ENCODE peak calls at places on chromosomes 2 and 18, in five cellular contexts. One of them, this sample, is unnamed.

GRCh38 chr2:201470821-201471731 is 19.5 kb downstream of the STRADB start:
- DNase-seq in right atrium auricular region: no peak
- DNase-seq in HFF-Myc: peak; percentile 69
- DNase-seq in body of pancreas: no peak
- DNase-seq in GM23248: peak; percentile 12
- DNase-seq in this sample: no peak

GRCh38 chr2:137964859-137965459 is 686 bp downstream of the HNMT start:
- DNase-seq in right atrium auricular region: no peak
- DNase-seq in HFF-Myc: no peak
- DNase-seq in body of pancreas: no peak
- DNase-seq in GM23248: no peak
- DNase-seq in this sample: no peak

GRCh38 chr2:164792316-164793127 is 49.1 kb downstream of the COBLL1 start:
- DNase-seq in right atrium auricular region: no peak
- DNase-seq in HFF-Myc: no peak
- DNase-seq in body of pancreas: no peak
- DNase-seq in GM23248: peak; percentile 28
- DNase-seq in this sample: no peak

GRCh38 chr2:102283996-102284395 is 27.4 kb upstream of the IL1RL1 start:
- DNase-seq in right atrium auricular region: no peak
- DNase-seq in HFF-Myc: no peak
- DNase-seq in body of pancreas: no peak
- DNase-seq in GM23248: peak; percentile 70
- DNase-seq in this sample: no peak

GRCh38 chr2:166361351-166362153 is 14.2 kb downstream of the SCN9A start:
- DNase-seq in right atrium auricular region: no peak
- DNase-seq in HFF-Myc: no peak
- DNase-seq in body of pancreas: peak; percentile 19
- DNase-seq in GM23248: peak; percentile 60
- DNase-seq in this sample: no peak

GRCh38 chr2:200454839-200455801 is 54.7 kb downstream of the KCTD18 start:
- DNase-seq in right atrium auricular region: no peak
- DNase-seq in HFF-Myc: peak; percentile 14
- DNase-seq in body of pancreas: no peak
- DNase-seq in GM23248: peak; percentile 87
- DNase-seq in this sample: peak; percentile 11

GRCh38 chr2:33051586-33052385 is 105.0 kb downstream of the LTBP1 start:
- DNase-seq in right atrium auricular region: no peak
- DNase-seq in HFF-Myc: peak; percentile 79
- DNase-seq in body of pancreas: no peak
- DNase-seq in GM23248: peak; percentile 95
- DNase-seq in this sample: peak; percentile 42

GRCh38 chr2:170571612-170572011 is 143.5 kb upstream of the SP5 start:
- DNase-seq in right atrium auricular region: no peak
- DNase-seq in HFF-Myc: no peak
- DNase-seq in body of pancreas: no peak
- DNase-seq in GM23248: peak; percentile 2
- DNase-seq in this sample: no peak

GRCh38 chr2:216862628-216863027 is 2.8 kb upstream of the TNP1 start:
- DNase-seq in right atrium auricular region: no peak
- DNase-seq in HFF-Myc: no peak
- DNase-seq in body of pancreas: no peak
- DNase-seq in GM23248: no peak
- DNase-seq in this sample: no peak

GRCh38 chr2:177072069-177072468 is 140.5 kb upstream of the HNRNPA3 start:
- DNase-seq in right atrium auricular region: no peak
- DNase-seq in HFF-Myc: no peak
- DNase-seq in body of pancreas: no peak
- DNase-seq in GM23248: peak; percentile 29
- DNase-seq in this sample: no peak

GRCh38 chr2:98084869-98085238 is 2.1 kb upstream of the VWA3B start:
- DNase-seq in right atrium auricular region: no peak
- DNase-seq in HFF-Myc: no peak
- DNase-seq in body of pancreas: peak; percentile 48
- DNase-seq in GM23248: no peak
- DNase-seq in this sample: no peak

GRCh38 chr2:196160101-196160500 is 11.3 kb downstream of the STK17B start:
- DNase-seq in right atrium auricular region: no peak
- DNase-seq in HFF-Myc: peak; percentile 72
- DNase-seq in body of pancreas: peak; percentile 67
- DNase-seq in GM23248: peak; percentile 88
- DNase-seq in this sample: peak; percentile 28

GRCh38 chr2:31297751-31298150 is 63.8 kb downstream of the EHD3 start:
- DNase-seq in right atrium auricular region: no peak
- DNase-seq in HFF-Myc: no peak
- DNase-seq in body of pancreas: no peak
- DNase-seq in GM23248: peak; percentile 91
- DNase-seq in this sample: no peak

GRCh38 chr2:8659092-8659734 is 22.6 kb upstream of the ID2 start:
- DNase-seq in right atrium auricular region: peak; percentile 68
- DNase-seq in HFF-Myc: no peak
- DNase-seq in body of pancreas: no peak
- DNase-seq in GM23248: no peak
- DNase-seq in this sample: no peak

DNA sequence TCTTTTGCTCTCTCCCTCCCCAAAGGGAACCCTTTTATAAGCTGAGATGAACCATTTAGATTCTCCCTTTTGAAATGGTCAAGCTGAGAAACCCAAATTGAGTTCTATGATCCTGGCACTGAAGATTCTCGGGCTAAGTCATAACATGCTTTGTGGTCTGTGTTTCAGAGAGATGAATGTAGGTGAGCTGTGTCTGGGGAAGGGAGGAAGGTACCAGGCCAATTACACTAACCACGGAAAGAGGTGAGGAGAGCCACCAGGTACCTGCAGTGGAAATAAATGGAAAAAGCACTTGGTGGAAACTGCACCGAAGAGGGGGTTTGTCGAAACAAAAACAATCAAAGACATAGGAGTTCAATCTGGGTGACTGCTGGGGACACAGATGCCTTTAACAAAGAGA is 996 bp upstream of the MRPL44 start:
- DNase-seq in right atrium auricular region: no peak
- DNase-seq in HFF-Myc: no peak
- DNase-seq in body of pancreas: no peak
- DNase-seq in GM23248: no peak
- DNase-seq in this sample: no peak
- H3K4me3 ChIP-seq in right atrium auricular region: peak overlapping the region; percentile 85
- H3K4me3 ChIP-seq in HFF-Myc: no peak overlapping the region
- H3K4me3 ChIP-seq in body of pancreas: no peak overlapping the region
- H3K4me3 ChIP-seq in GM23248: no peak overlapping the region
- H3K4me3 ChIP-seq in this sample: no peak overlapping the region

GRCh38 chr2:6362671-6363450 is 502.8 kb downstream of the CMPK2 start:
- DNase-seq in right atrium auricular region: no peak
- DNase-seq in HFF-Myc: no peak
- DNase-seq in body of pancreas: no peak
- DNase-seq in GM23248: no peak
- DNase-seq in this sample: no peak

GRCh38 chr2:6358542-6358941 is 507.2 kb downstream of the CMPK2 start:
- DNase-seq in right atrium auricular region: no peak
- DNase-seq in HFF-Myc: no peak
- DNase-seq in body of pancreas: no peak
- DNase-seq in GM23248: no peak
- DNase-seq in this sample: no peak

GRCh38 chr2:6359964-6360363 is 505.7 kb downstream of the CMPK2 start:
- DNase-seq in right atrium auricular region: no peak
- DNase-seq in HFF-Myc: no peak
- DNase-seq in body of pancreas: no peak
- DNase-seq in GM23248: no peak
- DNase-seq in this sample: no peak

GRCh38 chr2:6356127-6356761 is 509.5 kb downstream of the CMPK2 start:
- DNase-seq in right atrium auricular region: no peak
- DNase-seq in HFF-Myc: no peak
- DNase-seq in body of pancreas: no peak
- DNase-seq in GM23248: no peak
- DNase-seq in this sample: no peak

GRCh38 chr2:6358985-6359384 is 506.7 kb downstream of the CMPK2 start:
- DNase-seq in right atrium auricular region: no peak
- DNase-seq in HFF-Myc: no peak
- DNase-seq in body of pancreas: no peak
- DNase-seq in GM23248: no peak
- DNase-seq in this sample: no peak
- H3K4me3 ChIP-seq in right atrium auricular region: no peak overlapping the region
- H3K4me3 ChIP-seq in HFF-Myc: no peak overlapping the region
- H3K4me3 ChIP-seq in body of pancreas: no peak overlapping the region
- H3K4me3 ChIP-seq in GM23248: no peak overlapping the region
- H3K4me3 ChIP-seq in this sample: no peak overlapping the region

DNA sequence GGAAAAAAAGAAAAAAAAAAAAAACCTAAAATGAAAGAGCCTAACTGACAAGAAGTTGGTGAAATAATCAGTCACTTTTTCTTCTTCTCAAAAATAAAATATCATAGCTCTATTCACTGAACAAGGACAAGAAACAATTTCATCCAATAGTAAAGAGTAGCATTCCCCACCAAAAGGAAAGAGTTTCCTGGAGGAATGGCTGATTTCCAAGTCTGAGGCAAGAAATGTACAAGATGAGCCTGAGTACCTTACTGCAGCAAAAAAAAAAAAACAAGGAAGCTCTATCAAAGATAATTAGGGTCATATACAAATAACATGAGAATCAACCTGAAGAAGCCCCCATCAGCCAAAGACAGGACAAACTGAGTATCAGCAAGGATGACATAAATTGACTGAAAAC is 11.5 kb downstream of the ROCK1 start:
- DNase-seq in right atrium auricular region: no peak
- DNase-seq in HFF-Myc: no peak
- DNase-seq in body of pancreas: no peak
- DNase-seq in GM23248: peak; percentile 35
- DNase-seq in this sample: no peak
- H3K4me3 ChIP-seq in right atrium auricular region: no peak overlapping the region
- H3K4me3 ChIP-seq in HFF-Myc: no peak overlapping the region
- H3K4me3 ChIP-seq in body of pancreas: no peak overlapping the region
- H3K4me3 ChIP-seq in GM23248: no peak overlapping the region
- H3K4me3 ChIP-seq in this sample: no peak overlapping the region

DNA sequence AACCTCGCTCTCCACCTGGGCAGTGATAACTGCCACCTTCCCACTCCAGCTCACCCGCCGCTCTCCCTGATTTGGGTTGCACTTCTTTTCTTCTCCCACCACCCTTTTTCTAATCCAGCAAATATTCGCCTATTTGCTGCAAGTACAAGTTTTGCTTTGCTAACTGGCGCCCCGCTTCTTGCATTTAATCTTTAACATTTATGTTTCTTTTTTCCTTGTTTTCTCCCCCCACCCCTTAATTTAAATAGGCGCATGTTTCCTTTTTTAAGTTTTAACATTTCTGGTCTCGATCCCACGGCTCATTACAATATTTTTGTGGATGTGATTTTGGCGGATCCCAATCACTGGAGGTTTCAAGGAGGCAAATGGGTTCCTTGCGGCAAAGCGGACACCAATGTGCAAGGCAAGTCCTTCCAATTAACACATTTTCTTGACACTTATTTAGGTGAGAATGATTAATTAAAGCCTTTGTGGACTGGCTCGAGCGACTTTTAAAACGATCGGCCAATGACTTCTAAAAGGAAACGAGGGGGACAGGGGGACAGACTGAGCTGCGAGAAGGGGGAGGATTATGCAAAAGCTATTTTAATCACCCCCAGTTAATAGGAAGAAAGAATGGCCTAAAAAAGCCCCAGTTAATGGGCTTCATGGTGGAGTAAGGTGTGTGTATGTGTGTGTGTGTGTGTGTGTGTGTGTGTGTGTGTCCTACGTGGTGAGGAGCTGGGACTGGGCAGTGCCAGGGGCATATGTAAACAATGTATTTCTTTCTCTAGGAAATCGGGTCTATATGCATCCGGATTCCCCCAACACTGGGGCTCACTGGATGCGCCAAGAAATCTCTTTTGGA is 1.6 kb downstream of the TBR1 start:
- DNase-seq in right atrium auricular region: no peak
- DNase-seq in HFF-Myc: no peak
- DNase-seq in body of pancreas: no peak
- DNase-seq in GM23248: no peak
- DNase-seq in this sample: no peak
- H3K4me3 ChIP-seq in right atrium auricular region: no peak overlapping the region
- H3K4me3 ChIP-seq in HFF-Myc: no peak overlapping the region
- H3K4me3 ChIP-seq in body of pancreas: no peak overlapping the region
- H3K4me3 ChIP-seq in GM23248: no peak overlapping the region
- H3K4me3 ChIP-seq in this sample: no peak overlapping the region

GRCh38 chr2:24330161-24330560 is 30.2 kb downstream of the ITSN2 start:
- DNase-seq in right atrium auricular region: no peak
- DNase-seq in HFF-Myc: no peak
- DNase-seq in body of pancreas: no peak
- DNase-seq in GM23248: no peak
- DNase-seq in this sample: no peak

GRCh38 chr2:24333019-24333540 is 27.3 kb downstream of the ITSN2 start:
- DNase-seq in right atrium auricular region: no peak
- DNase-seq in HFF-Myc: no peak
- DNase-seq in body of pancreas: no peak
- DNase-seq in GM23248: no peak
- DNase-seq in this sample: no peak

GRCh38 chr2:24329700-24330099 is 30.6 kb downstream of the ITSN2 start:
- DNase-seq in right atrium auricular region: no peak
- DNase-seq in HFF-Myc: no peak
- DNase-seq in body of pancreas: no peak
- DNase-seq in GM23248: no peak
- DNase-seq in this sample: no peak

DNA sequence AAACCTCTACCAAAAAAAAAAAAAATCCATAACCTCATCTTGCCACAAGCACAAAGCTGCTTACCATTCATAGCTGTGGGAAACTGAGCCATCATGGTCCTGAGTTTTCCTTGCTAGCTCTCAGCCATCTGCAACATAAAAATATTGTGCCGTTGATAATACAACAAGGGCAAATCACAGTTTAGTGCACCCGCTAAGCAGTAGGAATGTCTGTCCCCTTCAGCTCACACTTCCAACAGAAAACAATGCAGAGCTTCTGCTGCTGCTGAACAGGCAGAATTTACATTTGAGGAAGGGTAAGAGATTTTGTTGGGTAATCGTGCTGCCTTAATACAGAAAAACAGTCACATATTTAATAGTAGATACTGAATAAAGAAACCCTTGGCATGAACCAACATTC is 32.3 kb downstream of the ITSN2 start:
- DNase-seq in right atrium auricular region: no peak
- DNase-seq in HFF-Myc: no peak
- DNase-seq in body of pancreas: no peak
- DNase-seq in GM23248: no peak
- DNase-seq in this sample: no peak
- H3K4me3 ChIP-seq in right atrium auricular region: no peak overlapping the region
- H3K4me3 ChIP-seq in HFF-Myc: no peak overlapping the region
- H3K4me3 ChIP-seq in body of pancreas: no peak overlapping the region
- H3K4me3 ChIP-seq in GM23248: no peak overlapping the region
- H3K4me3 ChIP-seq in this sample: no peak overlapping the region

This sample was measured in MG63.